ENCODE peak calls at places on chromosome 2, in six cellular contexts. Z is SJCRH30; E is hepatocyte; O is heart right ventricle; H is CD8-positive, alpha-beta memory T cell; J is CD4-positive, alpha-beta memory T cell. W is an unnamed sample.

GRCh38 chr2:53969285-53970094 is 1.3 kb downstream of the PSME4 start:
- DNase-seq in O (no peak), J (no peak), Z (peak), E (peak), H (no peak), W (peak)

GRCh38 chr2:213229814-213230213 is 54.5 kb upstream of the SPAG16 start:
- DNase-seq in J (no peak), Z (no peak), H (no peak), E (no peak), O (no peak), W (no peak)

GRCh38 chr2:127574656-127575055 is 39.2 kb downstream of the MYO7B start:
- DNase-seq in J (no peak), H (no peak), E (no peak), Z (no peak), O (no peak), W (no peak)

GRCh38 chr2:42503291-42503690 is 9.5 kb upstream of the KCNG3 start:
- DNase-seq in J (no peak), H (no peak), Z (no peak), E (no peak), O (no peak), W (no peak)

GRCh38 chr2:106342801-106343200 is 125.4 kb downstream of the RGPD3 start:
- DNase-seq in E (no peak), O (no peak), H (no peak), J (no peak), Z (no peak), W (no peak)

GRCh38 chr2:224646242-224646846 is 61.2 kb upstream of the CUL3 start:
- DNase-seq in J (peak), Z (peak), O (no peak), H (no peak), E (no peak), W (no peak)

GRCh38 chr2:120452131-120452530 is 106.2 kb downstream of the INHBB start:
- DNase-seq in E (no peak), J (no peak), H (peak), Z (no peak), O (no peak), W (no peak)

GRCh38 chr2:219706823-219707281 is 79.4 kb downstream of the SLC4A3 start:
- DNase-seq in Z (no peak), E (no peak), J (no peak), H (no peak), O (no peak), W (no peak)

GRCh38 chr2:174004900-174005605 is 39.9 kb upstream of the SP3 start:
- DNase-seq in J (no peak), E (peak), O (peak), Z (peak), H (no peak), W (peak)

GRCh38 chr2:110741491-110741980 is 9.2 kb downstream of the ACOXL start:
- DNase-seq in H (no peak), Z (no peak), J (no peak), E (peak), O (no peak), W (no peak)

GRCh38 chr2:172783091-172783898 is 47.6 kb downstream of the RAPGEF4 start:
- DNase-seq in H (no peak), O (peak), J (no peak), E (peak), Z (peak), W (peak)

GRCh38 chr2:55807900-55808299 is 114.3 kb upstream of the PNPT1 start:
- DNase-seq in E (no peak), O (peak), J (no peak), H (no peak), Z (no peak), W (no peak)

GRCh38 chr2:129490666-129491065 is 488.8 kb upstream of the RAB6C start:
- DNase-seq in E (peak), Z (peak), H (no peak), O (no peak), J (no peak), W (no peak)

GRCh38 chr2:68921646-68922045 is 31.0 kb downstream of the GKN2 start:
- DNase-seq in J (no peak), E (no peak), H (no peak), O (no peak), Z (no peak), W (peak)

GRCh38 chr2:105797298-105797819 is 52.6 kb downstream of the NCK2 start:
- DNase-seq in J (peak), Z (no peak), E (no peak), H (peak), O (no peak), W (no peak)

GRCh38 chr2:207813942-207814341 is 44.2 kb upstream of the FZD5 start:
- DNase-seq in E (no peak), Z (no peak), J (no peak), H (no peak), O (no peak), W (no peak)
- H3K27ac ChIP-seq in E (no peak), Z (no peak), J (no peak), H (no peak), O (no peak), W (no peak)

GRCh38 chr2:160380613-160381012 is 113.0 kb downstream of the RBMS1 start:
- DNase-seq in E (no peak), J (no peak), O (no peak), H (no peak), Z (no peak), W (no peak)
- H3K27ac ChIP-seq in E (no peak), J (no peak), O (peak), H (no peak), Z (no peak), W (no peak)

GRCh38 chr2:44705851-44706555 is 235.5 kb upstream of the SIX3 start:
- DNase-seq in E (no peak), J (no peak), Z (no peak), O (no peak), H (no peak), W (no peak)
- H3K27ac ChIP-seq in E (no peak), J (no peak), Z (no peak), O (no peak), H (no peak), W (no peak)

DNA sequence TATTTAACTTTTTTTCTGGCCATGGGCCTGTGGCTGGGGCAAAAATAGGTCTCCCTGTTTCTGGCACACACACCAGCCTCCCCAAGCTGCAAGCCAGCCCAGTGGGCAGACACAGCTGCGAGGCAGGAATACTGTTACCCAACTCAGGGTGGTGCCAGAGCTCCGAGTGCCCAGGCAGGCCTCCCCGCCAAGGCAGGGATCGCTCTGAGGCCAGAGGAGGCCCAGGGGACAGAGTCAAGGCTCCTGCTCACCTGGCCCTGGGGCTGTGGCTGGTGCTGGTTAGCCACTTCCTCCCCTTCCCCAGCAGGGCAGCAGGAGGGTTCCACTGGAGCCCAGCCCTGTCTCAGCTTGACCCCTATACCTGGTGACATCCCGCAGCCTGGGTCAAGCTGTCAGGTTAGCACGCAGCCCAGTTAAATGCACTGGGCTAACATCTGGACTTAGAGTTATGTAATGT is 67.1 kb upstream of the EPAS1 start:
- DNase-seq in E (peak), Z (no peak), O (peak), H (no peak), J (peak), W (no peak)
- H3K27ac ChIP-seq in E (peak), Z (no peak), O (peak), H (no peak), J (no peak), W (no peak)

DNA sequence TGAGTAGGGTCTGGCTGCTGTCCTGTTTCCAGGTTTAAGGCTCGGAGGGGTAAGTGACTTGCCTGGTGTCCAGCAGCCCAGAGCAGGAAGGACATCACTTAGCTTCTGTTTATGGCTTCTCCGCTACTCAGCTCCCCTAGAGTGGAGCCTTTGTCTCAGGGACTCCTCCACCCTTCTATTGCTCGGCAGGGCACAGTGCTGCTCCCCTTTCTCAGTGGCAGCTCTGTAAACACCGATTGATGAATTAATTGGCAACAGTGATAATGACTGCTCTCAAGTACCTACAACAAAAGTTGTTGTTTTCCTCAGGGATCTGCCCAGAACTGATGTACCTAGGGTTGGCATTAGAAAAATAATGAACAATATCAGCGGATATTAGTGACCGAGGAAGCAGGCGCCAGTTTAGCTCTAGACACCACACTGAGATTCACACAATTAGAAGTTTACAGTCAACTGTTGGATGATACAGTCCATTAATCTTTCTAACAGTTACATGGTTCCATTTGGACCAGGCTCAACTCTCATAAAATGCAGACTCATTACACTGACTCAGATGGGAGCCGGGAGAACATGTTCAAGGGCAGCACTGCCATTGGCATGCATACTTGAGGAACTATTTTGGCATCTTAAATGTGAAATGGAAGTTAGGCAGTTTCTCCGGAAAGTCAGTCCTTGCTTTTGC is 265.7 kb downstream of the MTX2 start:
- DNase-seq in E (no peak), H (no peak), O (no peak), J (no peak), Z (no peak), W (peak)
- H3K27ac ChIP-seq in E (no peak), H (no peak), O (no peak), J (no peak), Z (no peak), W (peak)

W was measured in epithelial cell of prostate.